ENCODE peak calls at places on chromosomes 2 and 18, in seven cellular contexts. O is NCI-H774; M is posterior vena cava; L is psoas muscle; V is GM03348; R is mesendoderm; A is activated CD4-positive, alpha-beta T cell treated with anti-CD3 and anti-CD28 coated beads, Interleukin-2, amount 50 U/mL, for 24 hours. Y is an unnamed sample.

GRCh38 chr18:50454379-50455005 is 79.6 kb downstream of the SKA1 start:
- DNase-seq in O (no peak), M (no peak), L (no peak), V (no peak), R (peak), A (no peak), Y (peak)

GRCh38 chr2:1609706-1610485 is 134.4 kb downstream of the PXDN start:
- DNase-seq in O (no peak), M (peak), L (no peak), V (no peak), R (no peak), A (no peak), Y (no peak)

GRCh38 chr2:54531558-54531957 is 75.4 kb downstream of the SPTBN1 start:
- DNase-seq in O (no peak), M (no peak), L (no peak), V (peak), R (no peak), A (no peak), Y (peak)

GRCh38 chr18:6781846-6782245 is 52.3 kb downstream of the ARHGAP28 start:
- DNase-seq in O (no peak), M (no peak), L (no peak), V (peak), R (no peak), A (no peak), Y (peak)

GRCh38 chr2:2822143-2822542 is 491.1 kb upstream of the MYT1L start:
- DNase-seq in O (no peak), M (no peak), L (no peak), V (no peak), R (no peak), A (no peak), Y (no peak)

GRCh38 chr2:16773080-16773713 is 107.6 kb upstream of the CYRIA start:
- DNase-seq in O (peak), M (no peak), L (no peak), V (peak), R (peak), A (no peak), Y (peak)

GRCh38 chr2:226934546-226935243 is 98.8 kb downstream of the RHBDD1 start:
- DNase-seq in O (no peak), M (no peak), L (no peak), V (no peak), R (no peak), A (no peak), Y (peak)

GRCh38 chr2:235774153-235774552 is 280.3 kb downstream of the AGAP1 start:
- DNase-seq in O (no peak), M (no peak), L (no peak), V (no peak), R (peak), A (no peak), Y (no peak)

GRCh38 chr18:50313031-50313607 is 25.6 kb upstream of the CXXC1 start:
- DNase-seq in O (no peak), M (no peak), L (no peak), V (no peak), R (no peak), A (no peak), Y (peak)

GRCh38 chr18:41624461-41624860 is 330.6 kb upstream of the PIK3C3 start:
- DNase-seq in O (no peak), M (no peak), L (no peak), V (no peak), R (peak), A (no peak), Y (peak)

GRCh38 chr18:48419268-48420022 is 10.3 kb upstream of the ZBTB7C start:
- DNase-seq in O (no peak), M (no peak), L (no peak), V (no peak), R (peak), A (no peak), Y (peak)

GRCh38 chr2:237223208-237223861 is 137.6 kb downstream of the COPS8 start:
- DNase-seq in O (no peak), M (peak), L (peak), V (peak), R (no peak), A (no peak), Y (peak)

GRCh38 chr2:235930701-235931100 is 237.5 kb downstream of the GBX2 start:
- DNase-seq in O (no peak), M (no peak), L (no peak), V (no peak), R (no peak), A (no peak), Y (no peak)

GRCh38 chr18:13240060-13240725 is 21.6 kb downstream of the LDLRAD4 start:
- DNase-seq in O (no peak), M (no peak), L (no peak), V (no peak), R (no peak), A (no peak), Y (no peak)

GRCh38 chr2:37168217-37168981 is 11.6 kb upstream of the EIF2AK2 start:
- DNase-seq in O (no peak), M (no peak), L (no peak), V (peak), R (peak), A (no peak), Y (peak)

GRCh38 chr2:101057051-101057933 is 55.2 kb downstream of the RPL31 start:
- DNase-seq in O (no peak), M (no peak), L (no peak), V (no peak), R (no peak), A (no peak), Y (no peak)

GRCh38 chr18:711330-711692 is 1.1 kb downstream of the ENOSF1 start:
- DNase-seq in O (no peak), M (no peak), L (no peak), V (no peak), R (peak), A (no peak), Y (peak)

GRCh38 chr2:191318037-191318728 is 73.0 kb downstream of the MYO1B start:
- DNase-seq in O (no peak), M (no peak), L (no peak), V (no peak), R (peak), A (no peak), Y (no peak)

GRCh38 chr2:86223098-86223681 is 23.9 kb downstream of the MRPL35 start:
- DNase-seq in O (no peak), M (peak), L (peak), V (peak), R (peak), A (no peak), Y (no peak)

GRCh38 chr18:25853716-25854465 is 236.5 kb downstream of the SS18 start:
- DNase-seq in O (no peak), M (no peak), L (no peak), V (no peak), R (no peak), A (no peak), Y (no peak)

GRCh38 chr2:120349125-120349921 is 3.4 kb downstream of the INHBB start:
- DNase-seq in O (no peak), M (no peak), L (no peak), V (no peak), R (no peak), A (no peak), Y (no peak)

Y was measured in kidney tubule cell.